ENCODE peak calls at places on chromosomes 5 and 9, in five cellular contexts. H is ovary, Z is PC-9, B is A673, K is left lung. X is an unnamed sample.

GRCh38 chr5:109868737-109869136 is 179.0 kb downstream of the MAN2A1 start:
- DNase-seq in H (no peak), Z (no peak), B (no peak), K (no peak), X (no peak)

GRCh38 chr5:145980257-145980656 is 43.9 kb downstream of the SH3RF2 start:
- DNase-seq in B (no peak), K (no peak), H (no peak), Z (no peak), X (no peak)

GRCh38 chr9:2307480-2307879 is 292.3 kb downstream of the SMARCA2 start:
- DNase-seq in H (no peak), Z (peak), K (no peak), B (peak), X (no peak)

GRCh38 chr5:81209386-81209785 is 23.7 kb upstream of the CKMT2 start:
- DNase-seq in B (no peak), H (no peak), Z (no peak), K (no peak), X (no peak)

GRCh38 chr5:149732500-149733128 is 2.5 kb downstream of the PPARGC1B start:
- DNase-seq in K (no peak), B (no peak), Z (no peak), H (peak), X (no peak)

GRCh38 chr9:136054798-136055714 is 40.0 kb downstream of the NACC2 start:
- DNase-seq in H (no peak), Z (no peak), B (no peak), K (no peak), X (no peak)

GRCh38 chr9:96514108-96514824 is 64.3 kb downstream of the HABP4 start:
- DNase-seq in B (no peak), H (no peak), K (no peak), Z (no peak), X (no peak)

GRCh38 chr5:64947031-64947430 is 178.3 kb downstream of the CWC27 start:
- DNase-seq in H (no peak), K (no peak), B (peak), Z (no peak), X (no peak)

GRCh38 chr5:52710972-52711596 is 76.6 kb upstream of the ITGA1 start:
- DNase-seq in K (no peak), B (no peak), H (no peak), Z (no peak), X (no peak)

GRCh38 chr9:84782228-84782866 is 112.8 kb downstream of the NTRK2 start:
- DNase-seq in Z (no peak), H (no peak), K (no peak), B (no peak), X (no peak)

GRCh38 chr9:84780385-84780784 is 110.9 kb downstream of the NTRK2 start:
- DNase-seq in Z (no peak), B (no peak), K (no peak), H (no peak), X (no peak)

GRCh38 chr9:84778537-84778936 is 109.0 kb downstream of the NTRK2 start:
- DNase-seq in Z (no peak), K (no peak), B (no peak), H (no peak), X (no peak)

GRCh38 chr9:84779892-84780291 is 110.4 kb downstream of the NTRK2 start:
- DNase-seq in Z (no peak), K (no peak), H (no peak), B (no peak), X (no peak)

DNA sequence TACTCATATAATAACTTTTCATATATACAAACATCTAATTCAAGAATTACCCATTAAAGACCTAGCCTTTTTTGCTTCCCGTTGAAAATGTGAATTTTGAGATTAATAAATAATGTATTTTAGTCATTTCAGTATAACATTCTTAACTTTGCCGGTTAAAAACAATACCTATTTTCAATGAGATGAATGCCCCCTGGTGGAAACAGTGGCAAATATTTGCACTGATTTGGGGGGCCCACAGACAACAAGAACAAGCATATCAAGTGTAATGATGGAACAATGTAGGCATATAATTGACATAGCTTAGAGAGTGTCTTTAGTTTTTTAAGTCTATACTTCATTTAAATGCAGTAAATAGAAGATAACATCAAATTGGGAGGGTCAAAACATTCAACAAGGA is 111.9 kb downstream of the NTRK2 start:
- DNase-seq in H (no peak), Z (no peak), B (peak), K (no peak), X (no peak)
- TF ChIP-seq CTCF in H (peak), Z (peak), B (peak), K (no peak), X (peak)

GRCh38 chr5:113427871-113428574 is 6.8 kb downstream of the TSSK1B start:
- DNase-seq in B (no peak), K (no peak), Z (no peak), H (no peak), X (no peak)
- TF ChIP-seq CTCF in B (no peak), K (no peak), Z (no peak), H (no peak), X (no peak)

DNA sequence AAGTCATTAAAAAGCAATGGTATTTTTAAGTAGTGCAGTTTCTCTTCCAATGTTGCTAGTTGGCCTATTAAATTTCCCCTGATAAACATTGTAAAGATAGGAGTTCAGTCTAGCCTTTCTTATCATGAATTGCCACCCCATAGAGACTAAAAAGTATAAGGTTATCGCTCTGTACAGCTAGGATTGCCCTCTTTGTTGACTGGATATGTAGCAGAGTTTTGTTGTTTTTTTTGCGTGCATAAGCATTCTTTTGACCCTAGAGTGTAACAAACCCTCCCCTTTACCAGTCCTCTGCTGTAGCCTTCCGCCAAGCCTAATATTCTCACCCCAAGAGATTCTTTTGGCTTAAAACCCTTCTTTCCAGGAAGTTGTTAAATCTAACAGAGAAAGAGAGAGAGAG is 114.0 kb downstream of the FGF1 start:
- DNase-seq in K (no peak), Z (no peak), H (no peak), B (no peak), X (no peak)
- TF ChIP-seq CTCF in K (no peak), Z (no peak), H (no peak), B (no peak), X (no peak)

DNA sequence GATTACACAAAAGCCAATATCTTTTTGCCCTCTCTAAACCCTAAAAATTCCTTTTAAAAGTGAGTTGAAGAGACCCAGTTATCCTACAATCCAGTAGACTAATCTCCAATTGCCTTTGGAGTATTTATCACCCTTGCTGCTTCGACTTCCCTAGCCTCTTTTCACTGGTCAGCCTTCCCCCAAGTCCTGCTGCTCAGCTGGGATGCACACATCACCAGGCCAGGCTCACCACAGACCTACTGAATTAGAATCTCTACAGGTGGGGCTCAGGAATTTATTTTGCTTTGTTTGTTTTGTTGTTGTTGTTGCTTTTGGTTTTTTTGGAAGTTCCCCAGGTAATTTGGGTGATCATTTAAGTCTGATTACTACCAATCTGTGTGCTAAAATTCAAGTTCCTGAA is 11.6 kb upstream of the FOXD1 start:
- DNase-seq in K (no peak), B (no peak), H (no peak), Z (no peak), X (no peak)
- TF ChIP-seq CTCF in K (no peak), B (no peak), H (no peak), Z (no peak), X (no peak)

GRCh38 chr5:141094481-141095262 is at the start of gene PCDHB2:
- DNase-seq in Z (no peak), K (no peak), H (no peak), B (peak), X (peak)
- TF ChIP-seq CTCF in Z (peak), K (no peak), H (no peak), B (peak), X (peak)

DNA sequence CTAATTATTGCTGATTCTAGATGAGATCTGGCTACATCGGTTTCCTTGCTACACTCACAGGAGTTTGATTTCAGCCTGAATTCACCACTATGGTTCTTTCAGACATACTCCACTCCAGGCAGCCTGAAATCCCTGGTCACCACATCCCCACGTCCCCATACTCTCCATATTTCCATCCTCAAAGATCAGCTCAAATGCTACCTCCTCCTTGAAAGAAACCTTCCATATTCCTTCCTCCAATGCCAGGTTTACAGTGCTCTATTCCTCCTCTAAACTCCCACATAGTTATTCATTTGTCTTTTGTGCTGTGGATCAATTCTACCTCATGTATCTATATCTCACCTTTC is 151.7 kb downstream of the GLIS3 start:
- DNase-seq in B (no peak), Z (no peak), H (no peak), K (no peak), X (no peak)
- TF ChIP-seq CTCF in B (no peak), Z (no peak), H (no peak), K (no peak), X (no peak)

X was measured in D721Med.